ENCODE peak calls at places on chromosomes 11 and 22, in six cellular contexts. W, G, Y, C, U and H are unnamed samples.
A peak's percentile ranks its signal among the peaks of the same experiment; 100 is the strongest.

GRCh38 chr11:1151366-1152315 is 6.1 kb upstream of the MUC5AC start:
- DNase-seq in W (no peak), G (no peak), Y (no peak), C (peak; percentile 55), U (no peak), H (no peak)

GRCh38 chr11:19258651-19259230 is 18.0 kb upstream of the E2F8 start:
- DNase-seq in W (no peak), G (no peak), Y (no peak), C (no peak), U (no peak), H (no peak)

GRCh38 chr22:21938071-21938822 is 14.4 kb downstream of the PPM1F start:
- DNase-seq in W (peak; percentile 93), G (peak; percentile 88), Y (peak; percentile 62), C (peak; percentile 96), U (no peak), H (peak; percentile 93)

GRCh38 chr11:61281581-61282250 is 13.4 kb downstream of the VWCE start:
- DNase-seq in W (no peak), G (no peak), Y (peak; percentile 81), C (no peak), U (no peak), H (peak; percentile 47)

GRCh38 chr11:128786507-128786906 is 80.6 kb downstream of the KCNJ1 start:
- DNase-seq in W (no peak), G (no peak), Y (no peak), C (no peak), U (no peak), H (no peak)

GRCh38 chr11:128711136-128711535 is 17.3 kb downstream of the FLI1 start:
- DNase-seq in W (no peak), G (peak; percentile 77), Y (peak; percentile 67), C (no peak), U (no peak), H (no peak)

GRCh38 chr11:1628506-1629325 is 859 bp upstream of the KRTAP5-5 start:
- DNase-seq in W (peak; percentile 52), G (no peak), Y (peak; percentile 31), C (no peak), U (no peak), H (peak; percentile 41)

GRCh38 chr11:120240866-120241265 is 926 bp downstream of the POU2F3 start:
- DNase-seq in W (no peak), G (no peak), Y (no peak), C (no peak), U (no peak), H (no peak)

GRCh38 chr22:17116931-17117330 is 4.2 kb downstream of the TMEM121B start:
- DNase-seq in W (no peak), G (no peak), Y (no peak), C (no peak), U (no peak), H (no peak)

GRCh38 chr11:128686745-128687177 is 7.1 kb upstream of the FLI1 start:
- DNase-seq in W (peak; percentile 43), G (peak; percentile 35), Y (peak; percentile 77), C (no peak), U (no peak), H (peak; percentile 61)

GRCh38 chr11:2943711-2944118 is 14.5 kb upstream of the PHLDA2 start:
- DNase-seq in W (no peak), G (no peak), Y (peak; percentile 67), C (no peak), U (no peak), H (no peak)

GRCh38 chr11:70483077-70483861 is 84.9 kb downstream of the CTTN start:
- DNase-seq in W (peak; percentile 33), G (peak; percentile 43), Y (peak; percentile 9), C (no peak), U (no peak), H (peak; percentile 63)

GRCh38 chr11:69659591-69659990 is 15.6 kb downstream of the LTO1 start:
- DNase-seq in W (no peak), G (no peak), Y (no peak), C (peak; percentile 45), U (no peak), H (no peak)

GRCh38 chr11:29534831-29535230 is 482.0 kb downstream of the KCNA4 start:
- DNase-seq in W (no peak), G (no peak), Y (peak; percentile 47), C (no peak), U (no peak), H (no peak)

GRCh38 chr11:94511932-94512781 is at the start of gene C11orf97:
- DNase-seq in W (peak; percentile 37), G (peak; percentile 45), Y (peak; percentile 42), C (peak; percentile 74), U (no peak), H (peak; percentile 35)

GRCh38 chr22:50303848-50304527 is 3.5 kb downstream of the PLXNB2 start:
- DNase-seq in W (peak; percentile 50), G (no peak), Y (peak; percentile 57), C (peak; percentile 84), U (no peak), H (no peak)

GRCh38 chr22:47240116-47240515 is 477.7 kb downstream of the TBC1D22A start:
- DNase-seq in W (no peak), G (no peak), Y (no peak), C (no peak), U (no peak), H (no peak)

GRCh38 chr22:44019416-44019815 is 4.7 kb upstream of the PARVB start:
- DNase-seq in W (no peak), G (no peak), Y (no peak), C (no peak), U (no peak), H (no peak)

GRCh38 chr11:32874144-32874543 is 18.5 kb upstream of the QSER1 start:
- DNase-seq in W (no peak), G (no peak), Y (no peak), C (no peak), U (no peak), H (no peak)

GRCh38 chr11:64224891-64225607 is 937 bp downstream of the TRPT1 start:
- DNase-seq in W (no peak), G (no peak), Y (no peak), C (no peak), U (no peak), H (peak; percentile 37)

GRCh38 chr11:100753144-100753543 is 66.1 kb downstream of the ARHGAP42 start:
- DNase-seq in W (no peak), G (no peak), Y (peak; percentile 83), C (no peak), U (no peak), H (no peak)

GRCh38 chr22:37986371-37986770 is 2.0 kb upstream of the SOX10 start:
- DNase-seq in W (no peak), G (no peak), Y (no peak), C (no peak), U (no peak), H (no peak)

GRCh38 chr11:95154514-95154913 is 64.9 kb downstream of the ENDOD1 start:
- DNase-seq in W (no peak), G (no peak), Y (peak; percentile 71), C (no peak), U (no peak), H (peak; percentile 74)

GRCh38 chr22:23020659-23021293 is 49.5 kb upstream of the GNAZ start:
- DNase-seq in W (no peak), G (no peak), Y (no peak), C (no peak), U (no peak), H (no peak)

DNA sequence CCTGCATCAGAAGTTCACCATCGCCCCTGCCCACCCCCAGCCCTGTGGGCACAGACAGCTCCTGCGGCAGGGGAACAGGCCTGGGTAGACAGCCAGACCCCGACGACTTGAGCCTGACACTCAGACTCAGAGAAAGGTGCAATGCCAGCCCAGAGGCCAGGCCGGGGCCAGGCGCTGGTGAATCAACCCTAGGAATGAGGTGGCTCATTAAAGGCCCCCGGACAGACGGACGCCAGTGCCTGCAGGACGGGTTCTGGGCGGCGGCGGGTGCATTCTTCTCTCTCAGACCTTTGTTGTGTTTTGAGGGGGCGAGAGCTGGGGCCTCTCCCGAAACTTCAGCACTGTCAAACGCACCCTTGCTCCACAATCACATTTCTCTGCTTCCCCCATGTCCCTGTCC is 5.6 kb downstream of the OVOL1 start:
- DNase-seq in W (no peak), G (no peak), Y (no peak), C (no peak), U (no peak), H (no peak)
- H3K4me3 ChIP-seq in W (no peak overlapping the region), G (no peak overlapping the region), Y (no peak overlapping the region), C (no peak overlapping the region), U (no peak overlapping the region), H (no peak overlapping the region)

GRCh38 chr11:114496915-114497314 is 57.6 kb downstream of the REXO2 start:
- DNase-seq in W (no peak), G (no peak), Y (no peak), C (no peak), U (no peak), H (no peak)
- TF ChIP-seq CTCF in W (no peak), G (no peak), Y (no peak), C (no peak), U (no peak), H (no peak)

DNA sequence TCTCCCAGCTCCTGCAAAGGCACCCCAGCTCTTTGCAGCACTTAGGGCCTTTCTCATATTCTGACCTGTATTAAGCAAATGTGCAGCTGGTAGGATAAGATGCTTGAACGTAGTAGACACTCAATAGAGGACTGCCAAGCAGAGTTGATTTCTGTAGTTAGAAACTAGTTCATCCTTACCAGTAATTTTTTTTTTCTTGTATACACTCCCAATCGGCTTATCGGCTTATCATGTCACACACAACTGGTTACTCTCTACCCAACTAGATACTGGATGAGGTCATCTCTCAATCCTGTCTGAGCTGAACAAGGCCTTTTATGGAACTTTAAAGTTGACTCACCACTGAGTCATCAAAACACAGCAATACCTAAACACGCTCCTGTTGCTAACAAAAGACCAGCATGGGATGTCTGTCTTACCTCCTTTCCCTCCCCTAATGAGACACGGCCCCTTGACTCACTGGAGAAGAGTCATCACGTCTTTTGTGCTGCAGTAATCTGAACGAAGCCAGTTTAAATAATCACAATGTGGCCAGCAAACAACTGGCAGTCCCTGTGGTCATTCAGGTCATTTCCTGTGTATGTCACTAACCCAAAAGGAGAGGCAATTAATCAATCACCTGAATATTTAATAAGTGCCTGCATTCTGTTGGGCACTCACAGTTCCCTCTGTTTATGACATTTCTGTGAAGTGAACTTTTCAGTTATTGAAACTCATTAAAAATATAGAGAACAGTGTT is 7.5 kb upstream of the WEE1 start:
- DNase-seq in W (peak; percentile 41), G (peak; percentile 100), Y (peak; percentile 100), C (peak; percentile 78), U (peak; percentile 100), H (peak; percentile 90)
- H3K4me3 ChIP-seq in W (no peak overlapping the region), G (no peak overlapping the region), Y (no peak overlapping the region), C (no peak overlapping the region), U (no peak overlapping the region), H (peak overlapping the region; percentile 14)

GRCh38 chr11:110787680-110788079 is 75.4 kb upstream of the ARHGAP20 start:
- DNase-seq in W (no peak), G (no peak), Y (peak; percentile 60), C (no peak), U (no peak), H (no peak)

GRCh38 chr11:110782616-110783015 is 70.4 kb upstream of the ARHGAP20 start:
- DNase-seq in W (no peak), G (no peak), Y (no peak), C (no peak), U (no peak), H (no peak)

GRCh38 chr11:110786226-110786902 is 74.1 kb upstream of the ARHGAP20 start:
- DNase-seq in W (no peak), G (no peak), Y (no peak), C (no peak), U (no peak), H (no peak)

DNA sequence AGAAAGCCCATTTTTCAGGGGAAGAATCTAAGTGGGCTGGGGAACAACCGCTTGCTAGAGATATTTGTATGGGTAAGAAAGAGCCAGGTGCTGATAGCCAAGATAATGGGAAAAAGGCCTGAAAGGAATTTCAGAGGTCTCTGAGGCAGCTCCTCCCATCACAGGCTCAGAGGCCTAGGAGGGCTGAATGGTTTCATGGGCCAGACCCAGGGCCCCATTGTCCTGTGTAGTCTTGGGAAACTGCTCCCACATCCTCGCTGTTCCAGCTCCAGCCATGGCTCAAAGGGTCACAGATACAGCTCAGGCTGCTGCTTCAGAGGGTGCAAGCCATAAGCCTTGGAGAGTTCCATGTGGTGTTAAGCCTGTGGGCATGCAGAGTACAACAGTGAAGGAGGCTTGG is 73.2 kb upstream of the ARHGAP20 start:
- DNase-seq in W (no peak), G (no peak), Y (no peak), C (no peak), U (no peak), H (no peak)
- TF ChIP-seq CTCF in W (no peak), G (no peak), Y (no peak), C (no peak), U (no peak), H (no peak)